ENCODE peak calls at places on chromosomes 6 and 20, in five cellular contexts. X is stomach, Z is suprapubic skin, I is ovary, B is A549. O is an unnamed sample.

GRCh38 chr6:17886891-17887290 is 100.5 kb downstream of the KIF13A start:
- DNase-seq in X (no peak), Z (no peak), I (no peak), B (no peak), O (no peak)

GRCh38 chr6:29553268-29554057 is 6.1 kb downstream of the UBD start:
- DNase-seq in X (peak), Z (no peak), I (no peak), B (no peak), O (peak)

GRCh38 chr20:1463971-1464570 is 2.6 kb downstream of the NSFL1C start:
- DNase-seq in X (no peak), Z (no peak), I (no peak), B (no peak), O (peak)

GRCh38 chr6:169159331-169159730 is 94.3 kb downstream of the THBS2 start:
- DNase-seq in X (no peak), Z (no peak), I (no peak), B (no peak), O (no peak)

GRCh38 chr6:72748759-72749158 is 126.9 kb downstream of the KCNQ5 start:
- DNase-seq in X (no peak), Z (no peak), I (no peak), B (no peak), O (no peak)

GRCh38 chr20:4606046-4606445 is 115.7 kb upstream of the PRND start:
- DNase-seq in X (no peak), Z (no peak), I (no peak), B (no peak), O (no peak)

GRCh38 chr6:154257074-154257473 is 99.5 kb downstream of the IPCEF1 start:
- DNase-seq in X (no peak), Z (no peak), I (no peak), B (no peak), O (no peak)

GRCh38 chr6:30489081-30490030 is at the start of gene HLA-E:
- DNase-seq in X (peak), Z (peak), I (peak), B (peak), O (peak)

GRCh38 chr20:56566621-56567020 is 33.6 kb downstream of the FAM209B start:
- DNase-seq in X (no peak), Z (no peak), I (no peak), B (no peak), O (no peak)

GRCh38 chr6:90780141-90780540 is 193.3 kb upstream of the MAP3K7 start:
- DNase-seq in X (no peak), Z (no peak), I (no peak), B (no peak), O (no peak)

GRCh38 chr6:72497186-72497585 is 124.7 kb upstream of the KCNQ5 start:
- DNase-seq in X (no peak), Z (no peak), I (no peak), B (no peak), O (no peak)

GRCh38 chr6:90397929-90398674 is 101.5 kb upstream of the BACH2 start:
- DNase-seq in X (no peak), Z (no peak), I (no peak), B (no peak), O (no peak)

GRCh38 chr6:43570876-43571441 is 4.9 kb downstream of the XPO5 start:
- DNase-seq in X (no peak), Z (no peak), I (no peak), B (no peak), O (no peak)

GRCh38 chr6:80638222-80639055 is 532.0 kb downstream of the BCKDHB start:
- DNase-seq in X (peak), Z (no peak), I (no peak), B (peak), O (peak)

GRCh38 chr6:89693207-89693606 is 54.7 kb upstream of the LYRM2 start:
- DNase-seq in X (no peak), Z (no peak), I (no peak), B (no peak), O (no peak)

GRCh38 chr6:26032387-26033131 is 54.7 kb upstream of the HFE start:
- DNase-seq in X (no peak), Z (no peak), I (no peak), B (no peak), O (no peak)

GRCh38 chr20:35561268-35561667 is 19.4 kb downstream of the ERGIC3 start:
- DNase-seq in X (no peak), Z (no peak), I (no peak), B (peak), O (no peak)

GRCh38 chr6:12169377-12169776 is 120.8 kb upstream of the EDN1 start:
- DNase-seq in X (no peak), Z (no peak), I (no peak), B (no peak), O (no peak)

GRCh38 chr6:91291071-91291470 is 704.2 kb upstream of the MAP3K7 start:
- DNase-seq in X (no peak), Z (no peak), I (no peak), B (no peak), O (no peak)

GRCh38 chr20:62925420-62926228 is 681 bp downstream of the DIDO1 start:
- DNase-seq in X (peak), Z (peak), I (peak), B (no peak), O (no peak)

GRCh38 chr6:84428300-84428907 is 201.0 kb upstream of the CEP162 start:
- DNase-seq in X (peak), Z (no peak), I (no peak), B (peak), O (peak)

GRCh38 chr20:58891076-58891685 is 38.7 kb downstream of the GNAS start:
- DNase-seq in X (peak), Z (peak), I (peak), B (peak), O (peak)

GRCh38 chr6:128114164-128114563 is 213.3 kb upstream of the THEMIS start:
- DNase-seq in X (no peak), Z (no peak), I (no peak), B (no peak), O (no peak)

GRCh38 chr6:52877786-52878185 is 31.7 kb downstream of the GSTA3 start:
- DNase-seq in X (no peak), Z (no peak), I (no peak), B (no peak), O (no peak)

GRCh38 chr6:52877168-52877567 is 32.3 kb downstream of the GSTA3 start:
- DNase-seq in X (no peak), Z (no peak), I (no peak), B (no peak), O (no peak)

GRCh38 chr6:52876056-52876787 is 33.3 kb downstream of the GSTA3 start:
- DNase-seq in X (no peak), Z (no peak), I (no peak), B (no peak), O (no peak)

GRCh38 chr6:52881996-52882841 is 27.3 kb downstream of the GSTA3 start:
- DNase-seq in X (peak), Z (no peak), I (peak), B (peak), O (no peak)

GRCh38 chr6:52881662-52881995 is 27.9 kb downstream of the GSTA3 start:
- DNase-seq in X (no peak), Z (no peak), I (no peak), B (no peak), O (no peak)
- TF ChIP-seq EP300 in X (no peak), Z (no peak), I (no peak), B (no peak), O (no peak)

DNA sequence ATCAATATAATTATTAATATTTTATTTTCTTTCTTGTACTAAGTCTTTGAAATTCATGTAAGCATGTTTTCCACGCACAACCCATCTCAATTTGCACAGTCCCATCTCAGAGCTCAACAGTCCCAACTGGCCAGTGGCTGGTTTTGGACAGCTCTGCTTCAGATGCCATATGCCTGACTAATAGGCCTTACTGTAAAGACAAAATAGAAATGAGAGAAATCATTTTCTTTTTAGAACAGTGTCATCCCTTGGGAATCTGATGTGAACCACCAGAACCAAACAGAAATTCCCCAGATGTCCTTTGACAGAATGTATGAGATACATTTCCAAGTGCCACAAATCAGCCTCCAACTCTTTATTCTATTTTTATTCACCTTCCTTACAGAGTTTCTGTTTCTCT is 338.9 kb downstream of the ESR1 start:
- DNase-seq in X (no peak), Z (no peak), I (no peak), B (no peak), O (no peak)
- TF ChIP-seq EP300 in X (no peak), Z (no peak), I (no peak), B (no peak), O (no peak)

GRCh38 chr20:55567826-55568225 is 437.5 kb downstream of the CBLN4 start:
- DNase-seq in X (no peak), Z (no peak), I (no peak), B (no peak), O (no peak)

GRCh38 chr20:55561259-55561658 is 444.1 kb downstream of the CBLN4 start:
- DNase-seq in X (no peak), Z (no peak), I (no peak), B (no peak), O (no peak)

DNA sequence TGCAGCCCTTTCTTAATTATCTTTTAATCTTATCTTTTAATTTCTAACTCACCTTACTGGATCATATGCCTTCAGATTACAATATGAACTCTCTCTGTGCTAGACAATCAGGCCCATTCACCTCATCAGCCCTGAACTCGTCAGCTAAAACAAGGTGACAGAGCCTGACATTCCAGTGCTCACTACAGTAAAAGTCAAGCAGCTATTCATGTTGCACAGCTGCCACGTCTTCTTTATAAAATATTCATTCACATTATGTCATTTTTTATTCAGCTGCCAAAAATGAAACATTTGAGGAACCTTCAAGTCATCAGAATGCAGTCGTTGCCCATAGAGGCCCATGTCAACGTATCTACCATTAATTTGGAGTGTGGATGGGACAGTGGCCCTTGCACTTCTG is 439.9 kb downstream of the CBLN4 start:
- DNase-seq in X (no peak), Z (no peak), I (no peak), B (no peak), O (no peak)
- TF ChIP-seq EP300 in X (no peak), Z (no peak), I (no peak), B (no peak), O (no peak)

GRCh38 chr6:97147421-97147820 is 135.6 kb downstream of the MMS22L start:
- DNase-seq in X (no peak), Z (no peak), I (no peak), B (no peak), O (no peak)

GRCh38 chr6:97150932-97151331 is 132.1 kb downstream of the MMS22L start:
- DNase-seq in X (no peak), Z (no peak), I (no peak), B (no peak), O (no peak)

GRCh38 chr6:97151611-97152010 is 131.4 kb downstream of the MMS22L start:
- DNase-seq in X (no peak), Z (no peak), I (no peak), B (no peak), O (no peak)
- TF ChIP-seq EP300 in X (no peak), Z (no peak), I (no peak), B (no peak), O (no peak)

DNA sequence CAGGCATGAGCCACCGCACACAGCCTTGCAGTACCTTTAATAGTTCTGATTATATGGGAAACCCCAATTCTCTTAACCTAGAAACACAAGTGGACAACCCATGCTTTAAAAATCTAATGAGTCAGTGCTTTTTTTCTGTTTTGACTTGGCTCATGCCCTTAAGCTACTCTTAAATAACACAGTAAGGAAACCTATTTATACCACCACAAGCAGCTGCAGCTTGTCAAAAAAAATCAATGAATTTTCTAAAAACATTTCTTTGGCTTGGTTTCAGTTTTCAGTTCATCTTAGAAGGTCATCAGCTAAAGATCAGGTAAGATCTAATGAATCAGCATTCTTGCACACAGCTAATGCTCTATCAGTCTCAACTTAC is 124.1 kb upstream of the DST start:
- DNase-seq in X (no peak), Z (no peak), I (no peak), B (no peak), O (no peak)
- TF ChIP-seq EP300 in X (no peak), Z (no peak), I (no peak), B (no peak), O (no peak)

GRCh38 chr20:51400051-51400926 is 142.2 kb downstream of the NFATC2 start:
- DNase-seq in X (peak), Z (no peak), I (no peak), B (no peak), O (no peak)
- TF ChIP-seq EP300 in X (no peak), Z (no peak), I (no peak), B (no peak), O (no peak)

GRCh38 chr20:44233436-44234016 is 13.6 kb upstream of the GDAP1L1 start:
- DNase-seq in X (no peak), Z (no peak), I (no peak), B (no peak), O (no peak)

GRCh38 chr20:44235702-44236101 is 11.4 kb upstream of the GDAP1L1 start:
- DNase-seq in X (no peak), Z (no peak), I (no peak), B (no peak), O (no peak)

GRCh38 chr20:44231713-44232468 is 15.2 kb upstream of the GDAP1L1 start:
- DNase-seq in X (no peak), Z (no peak), I (no peak), B (no peak), O (no peak)

GRCh38 chr20:44231193-44231592 is 15.9 kb upstream of the GDAP1L1 start:
- DNase-seq in X (no peak), Z (no peak), I (no peak), B (no peak), O (no peak)

GRCh38 chr20:44234566-44235317 is 12.4 kb upstream of the GDAP1L1 start:
- DNase-seq in X (no peak), Z (no peak), I (no peak), B (no peak), O (no peak)
- TF ChIP-seq EP300 in X (no peak), Z (no peak), I (no peak), B (no peak), O (no peak)

DNA sequence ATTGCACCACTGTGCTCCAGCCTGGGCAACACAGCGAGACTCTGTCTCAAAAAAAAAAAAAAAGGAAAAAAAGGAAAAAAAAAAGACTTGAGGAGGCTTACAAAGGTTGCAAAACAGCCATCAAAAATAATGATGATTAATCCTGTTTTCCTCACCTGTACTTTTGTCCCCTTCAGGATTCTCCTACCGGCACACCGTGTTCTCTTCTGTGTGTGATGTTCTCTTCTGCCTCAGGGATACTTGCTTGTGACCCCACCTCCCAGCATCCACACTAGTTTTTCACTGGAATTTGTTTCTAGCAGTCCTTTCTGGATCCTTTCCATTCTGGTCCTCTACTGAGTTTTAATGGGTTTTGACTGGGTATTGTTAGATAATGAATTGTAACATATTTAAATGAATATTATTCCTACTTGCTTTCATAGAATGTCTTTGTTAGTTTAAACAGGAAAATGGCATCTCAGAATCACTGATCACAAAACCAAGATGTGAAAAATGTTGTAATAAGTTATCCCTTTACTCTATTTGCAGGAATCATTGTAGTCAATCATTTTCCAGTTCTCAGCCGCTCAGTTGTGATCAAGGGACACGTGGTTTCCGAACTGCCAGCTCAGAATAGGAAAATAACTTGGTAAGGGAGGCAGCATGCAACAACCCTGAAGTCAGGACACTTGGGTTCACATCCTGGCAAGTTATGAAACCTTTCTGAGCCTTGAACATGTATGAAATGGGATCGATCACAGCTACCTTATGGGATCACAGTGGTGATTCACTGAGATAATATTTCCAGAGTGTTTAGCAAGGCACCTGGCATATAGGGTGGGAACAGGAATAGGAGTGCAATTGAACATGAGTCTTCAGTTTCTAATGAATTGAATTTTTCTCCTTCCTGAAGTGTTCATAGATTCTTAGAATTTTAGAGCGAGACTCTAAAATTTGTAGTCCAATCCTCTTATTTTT is 8.5 kb downstream of the C6orf89 start:
- DNase-seq in X (no peak), Z (no peak), I (no peak), B (no peak), O (no peak)
- TF ChIP-seq EP300 in X (no peak), Z (no peak), I (no peak), B (no peak), O (no peak)

DNA sequence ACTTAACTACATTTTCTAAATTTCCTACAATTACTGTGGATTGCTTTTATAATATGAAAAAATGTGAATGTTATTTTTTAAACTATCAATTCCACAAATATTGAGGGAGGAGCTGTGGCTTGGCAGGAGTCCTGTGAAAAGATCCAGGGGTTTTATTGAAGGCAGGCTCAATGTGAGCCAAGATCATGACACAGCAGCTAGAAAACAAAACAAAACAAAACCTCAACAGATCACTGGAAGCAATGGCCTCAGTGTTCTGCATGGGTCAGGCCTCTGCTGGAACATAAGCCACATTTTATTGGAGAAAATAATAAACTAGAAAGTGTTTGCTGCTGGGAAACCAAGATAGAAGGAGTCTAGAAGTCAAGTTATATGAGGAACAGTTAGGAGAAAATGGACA is 19.4 kb upstream of the RCAN2 start:
- DNase-seq in X (no peak), Z (no peak), I (peak), B (no peak), O (no peak)
- TF ChIP-seq EP300 in X (no peak), Z (no peak), I (no peak), B (no peak), O (no peak)

GRCh38 chr20:43736588-43737091 is 9.8 kb upstream of the GTSF1L start:
- DNase-seq in X (no peak), Z (no peak), I (no peak), B (no peak), O (no peak)
- TF ChIP-seq EP300 in X (no peak), Z (no peak), I (no peak), B (no peak), O (no peak)